ENCODE peak calls at places on chromosomes 7 and 10, in eight cellular contexts. F is cardiac muscle cell; Q is Panc1; G is heart left ventricle; V is breast epithelium; W is CD8-positive, alpha-beta T cell; S is heart right ventricle; Z is HepG2. R is an unnamed sample.

GRCh38 chr7:98287486-98287959 is 6.0 kb downstream of the BRI3 start:
- DNase-seq in Q (no peak), V (peak; percentile 50), S (no peak), W (no peak), Z (peak; percentile 11), F (no peak), G (no peak), R (no peak)

GRCh38 chr7:26965724-26966123 is 101.3 kb upstream of the SKAP2 start:
- DNase-seq in F (no peak), S (no peak), G (no peak), Z (peak; percentile 68), V (no peak), W (no peak), Q (no peak), R (no peak)

GRCh38 chr10:73756183-73756582 is 12.0 kb downstream of the SEC24C start:
- DNase-seq in V (no peak), Q (no peak), S (no peak), G (no peak), W (no peak), Z (no peak), F (no peak), R (no peak)

GRCh38 chr7:1855396-1856160 is 185.5 kb downstream of the ELFN1 start:
- DNase-seq in Z (no peak), W (no peak), G (no peak), V (no peak), Q (no peak), S (no peak), F (no peak), R (no peak)

GRCh38 chr10:86962136-86962980 is 4.0 kb downstream of the SNCG start:
- DNase-seq in W (no peak), Q (no peak), V (no peak), F (no peak), G (no peak), S (no peak), Z (no peak), R (peak; percentile 19)

GRCh38 chr7:17488829-17489228 is 190.4 kb downstream of the AHR start:
- DNase-seq in F (no peak), G (no peak), W (no peak), V (no peak), Q (no peak), Z (no peak), S (no peak), R (no peak)

GRCh38 chr10:68296833-68297232 is 35.0 kb upstream of the HNRNPH3 start:
- DNase-seq in V (no peak), Q (no peak), Z (no peak), G (no peak), S (no peak), W (no peak), F (no peak), R (no peak)

GRCh38 chr10:57846307-57847065 is 421.2 kb downstream of the IPMK start:
- DNase-seq in Q (no peak), F (peak; percentile 51), G (no peak), Z (no peak), W (no peak), S (no peak), V (no peak), R (no peak)

GRCh38 chr10:71964669-71965515 is 697 bp downstream of the CHST3 start:
- DNase-seq in G (peak; percentile 59), F (peak; percentile 46), Q (no peak), V (peak; percentile 51), W (no peak), Z (no peak), S (peak; percentile 63), R (peak; percentile 69)

DNA sequence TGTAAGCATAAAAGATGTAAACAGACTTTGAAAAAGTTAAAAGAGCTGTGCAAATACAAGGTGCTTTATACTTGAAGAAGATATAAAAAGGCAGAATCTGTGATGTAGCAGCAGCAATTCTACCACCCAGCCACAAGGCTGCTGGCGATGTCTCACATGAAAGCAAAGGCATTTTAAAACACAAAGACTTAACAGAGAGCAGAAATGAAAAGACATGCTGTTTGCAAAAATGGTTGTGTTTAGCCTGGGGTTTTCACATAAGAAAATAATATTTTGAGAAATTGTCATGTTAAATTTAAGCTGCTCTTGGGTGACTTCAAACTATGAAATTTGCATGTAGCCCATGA is 85.5 kb upstream of the ZNF800 start:
- DNase-seq in W (no peak), F (no peak), G (no peak), Q (no peak), S (no peak), V (no peak), Z (no peak), R (no peak)
- TF ChIP-seq CTCF in W (peak; percentile 36), F (no peak), G (no peak), Q (no peak), S (no peak), V (no peak), Z (no peak), R (no peak)

GRCh38 chr10:3969876-3970666 is 185.1 kb upstream of the KLF6 start:
- DNase-seq in Q (no peak), S (no peak), V (no peak), W (no peak), F (no peak), G (no peak), Z (no peak), R (no peak)

GRCh38 chr10:3975016-3975415 is 190.0 kb upstream of the KLF6 start:
- DNase-seq in V (no peak), S (peak; percentile 36), F (no peak), W (no peak), Q (no peak), G (peak; percentile 50), Z (no peak), R (no peak)

GRCh38 chr10:3976171-3976570 is 191.2 kb upstream of the KLF6 start:
- DNase-seq in S (no peak), V (no peak), W (no peak), G (no peak), Q (no peak), Z (no peak), F (no peak), R (no peak)

GRCh38 chr10:3971713-3972112 is 186.7 kb upstream of the KLF6 start:
- DNase-seq in Q (no peak), F (no peak), S (no peak), Z (no peak), V (no peak), W (no peak), G (no peak), R (no peak)

GRCh38 chr10:3972460-3973366 is 187.7 kb upstream of the KLF6 start:
- DNase-seq in W (no peak), Z (no peak), Q (no peak), S (no peak), F (no peak), G (no peak), V (no peak), R (no peak)
- H3K27ac ChIP-seq in W (peak overlapping the region; percentile 44), Z (no peak overlapping the region), Q (peak overlapping the region; percentile 61), S (peak overlapping the region; percentile 67), F (no peak overlapping the region), G (no peak overlapping the region), V (peak overlapping the region; percentile 67), R (no peak overlapping the region)

GRCh38 chr7:34096777-34097176 is 191.4 kb downstream of the BMPER start:
- DNase-seq in Q (no peak), F (no peak), G (no peak), W (no peak), V (no peak), S (no peak), Z (no peak), R (no peak)
- H3K4me3 ChIP-seq in Q (no peak overlapping the region), F (no peak overlapping the region), G (no peak overlapping the region), W (no peak overlapping the region), V (no peak overlapping the region), S (no peak overlapping the region), Z (no peak overlapping the region), R (no peak overlapping the region)

DNA sequence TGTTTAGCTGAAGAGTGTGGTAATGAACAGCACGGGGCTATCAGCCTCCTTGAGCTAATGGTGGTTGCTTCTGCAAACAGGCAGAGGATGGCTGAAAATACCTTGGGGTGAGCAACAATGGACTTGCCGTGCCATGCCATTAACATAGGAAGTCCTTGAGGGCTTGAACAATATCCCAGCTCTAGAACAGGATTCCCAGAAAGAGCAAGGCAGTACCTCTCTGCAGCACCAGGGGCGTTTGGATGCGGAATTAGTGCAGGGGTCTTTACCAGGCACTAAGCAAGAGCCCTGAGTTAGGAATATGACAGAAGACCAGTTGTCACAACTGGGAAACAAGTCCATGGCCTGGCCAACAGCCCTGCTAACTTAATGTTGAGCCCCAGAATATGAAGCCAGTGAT is 143.2 kb upstream of the COBL start:
- DNase-seq in F (no peak), W (no peak), Z (no peak), V (no peak), G (no peak), S (no peak), Q (no peak), R (no peak)
- TF ChIP-seq CTCF in F (no peak), W (no peak), Z (no peak), V (no peak), G (no peak), S (no peak), Q (no peak), R (no peak)

GRCh38 chr7:75878312-75878768 is 494 bp upstream of the RHBDD2 start:
- DNase-seq in W (no peak), S (no peak), Q (no peak), G (no peak), F (no peak), V (no peak), Z (no peak), R (no peak)
- H3K27ac ChIP-seq in W (peak overlapping the region; percentile 58), S (peak overlapping the region; percentile 91), Q (peak overlapping the region; percentile 99), G (peak overlapping the region; percentile 85), F (peak overlapping the region; percentile 2), V (peak overlapping the region; percentile 75), Z (peak overlapping the region; percentile 35), R (peak overlapping the region; percentile 80)

GRCh38 chr10:70481831-70482530 is 3.4 kb downstream of the PALD1 start:
- DNase-seq in Z (no peak), Q (no peak), G (peak; percentile 87), W (no peak), V (no peak), F (peak; percentile 41), S (peak; percentile 87), R (peak; percentile 59)

GRCh38 chr10:70480254-70480861 is 1.8 kb downstream of the PALD1 start:
- DNase-seq in G (no peak), Q (no peak), W (no peak), V (no peak), Z (no peak), S (no peak), F (no peak), R (no peak)

GRCh38 chr10:70479161-70479531 is 579 bp downstream of the PALD1 start:
- DNase-seq in W (no peak), V (no peak), S (no peak), Z (no peak), Q (no peak), G (no peak), F (no peak), R (no peak)

GRCh38 chr10:70479626-70480253 is 1.2 kb downstream of the PALD1 start:
- DNase-seq in Q (no peak), Z (no peak), W (no peak), S (no peak), G (no peak), V (no peak), F (no peak), R (no peak)

GRCh38 chr10:70481105-70481504 is 2.5 kb downstream of the PALD1 start:
- DNase-seq in Z (no peak), F (no peak), Q (no peak), V (no peak), G (no peak), S (no peak), W (no peak), R (no peak)
- H3K4me3 ChIP-seq in Z (no peak overlapping the region), F (no peak overlapping the region), Q (no peak overlapping the region), V (no peak overlapping the region), G (no peak overlapping the region), S (peak overlapping the region; percentile 74), W (no peak overlapping the region), R (no peak overlapping the region)

R was measured in ovary.